ENCODE peak calls at places on chromosome 7, in four cellular contexts. Q, L, Y and C are unnamed samples.

GRCh38 chr7:44275829-44276570 is 49.4 kb downstream of the CAMK2B start:
- DNase-seq in Y (no peak), Q (peak; percentile 22), L (peak; percentile 58), C (no peak)

GRCh38 chr7:134368851-134369533 is 52.3 kb upstream of the SLC35B4 start:
- DNase-seq in Q (no peak), L (peak; percentile 45), Y (peak; percentile 84), C (peak; percentile 11)

GRCh38 chr7:155992974-155993373 is 180.7 kb upstream of the SHH start:
- DNase-seq in L (no peak), Y (no peak), Q (no peak), C (no peak)

GRCh38 chr7:103316378-103316941 is 19.2 kb downstream of the PMPCB start:
- DNase-seq in Q (no peak), Y (no peak), L (no peak), C (no peak)

GRCh38 chr7:95478139-95479037 is 7.4 kb upstream of the ASB4 start:
- DNase-seq in Q (no peak), Y (peak; percentile 69), L (no peak), C (no peak)

GRCh38 chr7:139304517-139304916 is 36.6 kb upstream of the FMC1 start:
- DNase-seq in Q (peak; percentile 5), Y (no peak), L (no peak), C (no peak)

GRCh38 chr7:33334349-33334748 is 205.0 kb downstream of the BBS9 start:
- DNase-seq in Q (no peak), L (no peak), Y (peak; percentile 22), C (no peak)

GRCh38 chr7:108335264-108335918 is 120.8 kb downstream of the NRCAM start:
- DNase-seq in L (peak; percentile 51), Q (peak; percentile 95), Y (peak; percentile 16), C (no peak)

GRCh38 chr7:121621947-121622346 is 225.8 kb upstream of the FAM3C start:
- DNase-seq in Y (no peak), L (no peak), Q (no peak), C (no peak)

GRCh38 chr7:12570529-12571461 is at the start of gene SCIN:
- DNase-seq in Q (peak; percentile 39), L (peak; percentile 66), Y (peak; percentile 71), C (peak; percentile 56)

GRCh38 chr7:91183408-91183807 is 80.8 kb upstream of the FZD1 start:
- DNase-seq in L (no peak), Y (peak; percentile 50), Q (no peak), C (no peak)

GRCh38 chr7:31764457-31764856 is 77.4 kb downstream of the PPP1R17 start:
- DNase-seq in Y (peak; percentile 30), L (no peak), Q (no peak), C (no peak)

GRCh38 chr7:93053946-93054943 is 63.5 kb downstream of the SAMD9 start:
- DNase-seq in Y (no peak), L (no peak), Q (no peak), C (no peak)

GRCh38 chr7:20785211-20786048 is 1.3 kb downstream of the SP8 start:
- DNase-seq in Q (peak; percentile 37), Y (peak; percentile 47), L (peak; percentile 56), C (peak; percentile 48)

GRCh38 chr7:157472311-157473050 is 135.7 kb downstream of the DNAJB6 start:
- DNase-seq in Q (no peak), Y (no peak), L (no peak), C (no peak)

GRCh38 chr7:17158261-17158660 is 140.2 kb upstream of the AHR start:
- DNase-seq in Q (no peak), Y (no peak), L (no peak), C (no peak)

GRCh38 chr7:69245646-69246045 is 352.6 kb upstream of the AUTS2 start:
- DNase-seq in Q (no peak), Y (no peak), L (no peak), C (no peak)

GRCh38 chr7:131618391-131618790 is 62.0 kb upstream of the PODXL start:
- DNase-seq in Y (no peak), L (no peak), Q (no peak), C (no peak)

GRCh38 chr7:110868458-110868857 is 222.5 kb upstream of the LRRN3 start:
- DNase-seq in L (no peak), Y (no peak), Q (no peak), C (no peak)

GRCh38 chr7:44310221-44310848 is 15.1 kb downstream of the CAMK2B start:
- DNase-seq in Q (no peak), L (peak; percentile 25), Y (no peak), C (no peak)

GRCh38 chr7:1579481-1580421 is 9.9 kb upstream of the PSMG3 start:
- DNase-seq in Q (peak; percentile 54), Y (peak; percentile 79), L (peak; percentile 90), C (peak; percentile 64)

GRCh38 chr7:70728873-70729552 is 402.9 kb upstream of the GALNT17 start:
- DNase-seq in Y (no peak), Q (no peak), L (no peak), C (no peak)
- H3K4me3 ChIP-seq in Y (no peak overlapping the region), Q (no peak overlapping the region), L (no peak overlapping the region), C (no peak overlapping the region)

GRCh38 chr7:102728-103127 is 89.6 kb upstream of the FAM20C start:
- DNase-seq in L (peak; percentile 37), Q (no peak), Y (peak; percentile 39), C (no peak)

GRCh38 chr7:101696-102376 is 90.5 kb upstream of the FAM20C start:
- DNase-seq in Y (peak; percentile 52), L (peak; percentile 27), Q (no peak), C (peak; percentile 46)

GRCh38 chr7:101146-101545 is 91.2 kb upstream of the FAM20C start:
- DNase-seq in L (no peak), Y (no peak), Q (no peak), C (no peak)

GRCh38 chr7:105002-105401 is 87.4 kb upstream of the FAM20C start:
- DNase-seq in Y (no peak), L (peak; percentile 13), Q (no peak), C (no peak)

DNA sequence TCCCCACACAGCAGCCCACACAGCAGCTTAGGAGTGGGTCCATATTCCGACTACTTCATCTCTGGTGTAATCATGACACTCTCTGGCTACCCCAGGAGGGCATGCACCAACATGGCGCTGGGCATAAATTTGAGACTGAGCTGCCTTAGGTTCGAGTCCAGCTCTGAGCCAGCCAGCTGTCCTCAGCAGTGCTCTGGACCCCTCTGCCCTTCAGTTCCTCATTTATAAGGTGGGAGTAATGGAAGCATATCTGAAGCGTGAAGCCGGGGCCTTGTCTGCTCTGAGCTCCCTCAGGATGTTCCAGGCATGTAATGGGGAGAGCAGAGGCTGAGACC is 90.0 kb upstream of the FAM20C start:
- DNase-seq in Q (no peak), L (no peak), Y (no peak), C (no peak)
- H3K4me3 ChIP-seq in Q (no peak overlapping the region), L (no peak overlapping the region), Y (no peak overlapping the region), C (no peak overlapping the region)

DNA sequence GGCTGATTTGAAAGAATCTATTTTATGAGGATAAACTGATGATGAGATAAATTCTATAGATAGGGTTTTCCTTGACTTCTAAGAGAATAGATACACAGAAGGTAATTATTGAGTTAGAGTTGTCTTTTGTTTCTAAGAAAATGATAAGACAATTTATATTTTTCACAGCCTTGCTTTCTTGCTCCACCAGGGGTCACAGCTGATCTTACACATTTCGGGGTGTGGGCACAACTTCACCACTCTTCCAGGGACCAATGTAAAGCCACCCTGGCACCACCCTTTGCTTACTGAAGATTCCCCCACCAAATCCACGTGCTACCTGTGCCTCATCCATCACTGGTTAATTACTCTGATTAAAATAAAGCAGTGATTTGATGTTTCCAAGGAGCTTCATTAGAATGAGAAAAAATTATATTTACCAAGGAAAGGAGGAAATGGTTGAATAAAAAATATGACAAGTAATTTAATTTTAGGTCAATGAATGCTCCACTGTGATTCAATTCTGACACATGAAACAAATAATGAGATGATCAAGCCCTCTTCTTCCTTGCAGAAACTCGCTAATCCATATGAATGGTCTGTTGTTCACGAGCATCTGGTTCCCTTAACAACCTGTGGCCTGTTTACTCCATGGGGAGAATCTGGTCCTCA is 177.3 kb upstream of the TNS3 start:
- DNase-seq in Q (no peak), Y (peak; percentile 38), L (no peak), C (no peak)
- H3K4me3 ChIP-seq in Q (no peak overlapping the region), Y (no peak overlapping the region), L (no peak overlapping the region), C (no peak overlapping the region)

GRCh38 chr7:22939842-22940241 is 74.1 kb downstream of the HYCC1 start:
- DNase-seq in Q (no peak), Y (no peak), L (no peak), C (no peak)
- H3K4me3 ChIP-seq in Q (no peak overlapping the region), Y (no peak overlapping the region), L (no peak overlapping the region), C (no peak overlapping the region)

GRCh38 chr7:6691609-6692106 is 15.1 kb downstream of the ZNF12 start:
- DNase-seq in Q (no peak), L (no peak), Y (peak; percentile 57), C (no peak)
- H3K4me3 ChIP-seq in Q (no peak overlapping the region), L (no peak overlapping the region), Y (peak overlapping the region; percentile 4), C (no peak overlapping the region)

GRCh38 chr7:142798451-142799438 is 28.0 kb downstream of the PRSS2 start:
- DNase-seq in Q (no peak), L (no peak), Y (no peak), C (no peak)
- H3K4me3 ChIP-seq in Q (no peak overlapping the region), L (no peak overlapping the region), Y (no peak overlapping the region), C (no peak overlapping the region)